ENCODE peak calls at places on chromosomes 3 and 15, in six cellular contexts. N is osteocyte, D is Panc1, S is transverse colon, Z is tibial artery, P is GM13977. V is an unnamed sample.

GRCh38 chr15:93948728-93949127 is 282.6 kb upstream of the MCTP2 start:
- DNase-seq in Z (no peak), P (no peak), D (no peak), S (no peak), N (no peak), V (no peak)

GRCh38 chr3:130929827-130930226 is 35.9 kb downstream of the ATP2C1 start:
- DNase-seq in N (no peak), P (no peak), Z (no peak), D (no peak), S (no peak), V (no peak)

GRCh38 chr15:61724276-61724939 is 335.8 kb downstream of the VPS13C start:
- DNase-seq in D (no peak), Z (no peak), S (no peak), N (no peak), P (no peak), V (no peak)

GRCh38 chr3:43378066-43378935 is 92.0 kb downstream of the SNRK start:
- DNase-seq in D (no peak), N (peak), P (peak), S (peak), Z (no peak), V (peak)

GRCh38 chr3:151964768-151965167 is 91.3 kb downstream of the SUCNR1 start:
- DNase-seq in D (no peak), S (no peak), Z (no peak), P (no peak), N (no peak), V (no peak)

GRCh38 chr3:188270423-188270972 is 116.5 kb downstream of the LPP start:
- DNase-seq in D (no peak), N (no peak), S (no peak), Z (no peak), P (no peak), V (no peak)

GRCh38 chr3:39157359-39157758 is 4.0 kb upstream of the CSRNP1 start:
- DNase-seq in N (no peak), Z (no peak), S (no peak), D (no peak), P (no peak), V (no peak)

GRCh38 chr3:94249491-94250079 is 186.7 kb downstream of the NSUN3 start:
- DNase-seq in Z (no peak), P (peak), D (peak), S (peak), N (peak), V (peak)

GRCh38 chr15:27949089-27949488 is 150.0 kb downstream of the OCA2 start:
- DNase-seq in Z (no peak), N (no peak), S (no peak), P (no peak), D (no peak), V (no peak)

GRCh38 chr15:31306426-31307269 is 20.0 kb upstream of the KLF13 start:
- DNase-seq in S (no peak), P (no peak), D (no peak), N (peak), Z (peak), V (peak)

GRCh38 chr15:90582553-90582952 is 52.8 kb downstream of the CRTC3 start:
- DNase-seq in S (no peak), D (no peak), N (no peak), P (no peak), Z (no peak), V (no peak)

GRCh38 chr3:19384868-19385267 is 236.6 kb downstream of the KCNH8 start:
- DNase-seq in Z (no peak), N (no peak), P (peak), S (no peak), D (no peak), V (no peak)

GRCh38 chr15:66476535-66476934 is 21.0 kb downstream of the SNAPC5 start:
- DNase-seq in Z (no peak), S (no peak), D (no peak), N (no peak), P (no peak), V (no peak)

GRCh38 chr15:36050899-36051298 is 504.9 kb upstream of the DPH6 start:
- DNase-seq in S (no peak), D (no peak), Z (no peak), N (no peak), P (no peak), V (no peak)

GRCh38 chr3:2218826-2219225 is 120.2 kb downstream of the CNTN4 start:
- DNase-seq in S (no peak), P (no peak), D (no peak), N (no peak), Z (no peak), V (no peak)

GRCh38 chr3:129664040-129664646 is 57.7 kb upstream of the PLXND1 start:
- DNase-seq in D (no peak), Z (no peak), S (no peak), P (no peak), N (no peak), V (no peak)

GRCh38 chr3:42662037-42662812 is 8.7 kb downstream of the ZBTB47 start:
- DNase-seq in Z (peak), D (no peak), P (peak), S (no peak), N (no peak), V (no peak)

GRCh38 chr3:10551821-10552630 is 46.6 kb upstream of the ATP2B2 start:
- DNase-seq in N (peak), D (no peak), Z (peak), P (no peak), S (peak), V (no peak)

GRCh38 chr3:151992326-151993041 is 119.0 kb downstream of the SUCNR1 start:
- DNase-seq in Z (no peak), P (no peak), D (no peak), N (no peak), S (no peak), V (no peak)

GRCh38 chr3:138678086-138678485 is 69.5 kb downstream of the FAIM start:
- DNase-seq in D (no peak), P (no peak), Z (no peak), S (no peak), N (no peak), V (no peak)
- TF ChIP-seq CTCF in D (no peak), P (no peak), Z (no peak), S (no peak), N (no peak), V (no peak)

GRCh38 chr3:45208587-45208986 is 17.5 kb downstream of the TMEM158 start:
- DNase-seq in S (no peak), N (no peak), P (no peak), D (no peak), Z (no peak), V (no peak)

GRCh38 chr3:45212095-45212468 is 14.0 kb downstream of the TMEM158 start:
- DNase-seq in P (no peak), D (no peak), S (no peak), Z (no peak), N (no peak), V (no peak)

GRCh38 chr3:45214061-45214680 is 11.9 kb downstream of the TMEM158 start:
- DNase-seq in P (no peak), S (no peak), N (no peak), D (no peak), Z (no peak), V (no peak)

GRCh38 chr3:45210308-45211038 is 15.6 kb downstream of the TMEM158 start:
- DNase-seq in S (peak), D (no peak), N (peak), P (peak), Z (peak), V (peak)

GRCh38 chr3:45211466-45212094 is 14.5 kb downstream of the TMEM158 start:
- DNase-seq in D (no peak), S (no peak), Z (no peak), N (no peak), P (no peak), V (no peak)
- TF ChIP-seq CTCF in D (no peak), S (no peak), Z (no peak), N (no peak), P (no peak), V (no peak)

GRCh38 chr3:73768594-73769308 is 144.0 kb upstream of the PDZRN3 start:
- DNase-seq in P (no peak), N (no peak), Z (no peak), S (no peak), D (no peak), V (no peak)
- TF ChIP-seq CTCF in P (no peak), N (peak), Z (no peak), S (no peak), D (no peak), V (no peak)

DNA sequence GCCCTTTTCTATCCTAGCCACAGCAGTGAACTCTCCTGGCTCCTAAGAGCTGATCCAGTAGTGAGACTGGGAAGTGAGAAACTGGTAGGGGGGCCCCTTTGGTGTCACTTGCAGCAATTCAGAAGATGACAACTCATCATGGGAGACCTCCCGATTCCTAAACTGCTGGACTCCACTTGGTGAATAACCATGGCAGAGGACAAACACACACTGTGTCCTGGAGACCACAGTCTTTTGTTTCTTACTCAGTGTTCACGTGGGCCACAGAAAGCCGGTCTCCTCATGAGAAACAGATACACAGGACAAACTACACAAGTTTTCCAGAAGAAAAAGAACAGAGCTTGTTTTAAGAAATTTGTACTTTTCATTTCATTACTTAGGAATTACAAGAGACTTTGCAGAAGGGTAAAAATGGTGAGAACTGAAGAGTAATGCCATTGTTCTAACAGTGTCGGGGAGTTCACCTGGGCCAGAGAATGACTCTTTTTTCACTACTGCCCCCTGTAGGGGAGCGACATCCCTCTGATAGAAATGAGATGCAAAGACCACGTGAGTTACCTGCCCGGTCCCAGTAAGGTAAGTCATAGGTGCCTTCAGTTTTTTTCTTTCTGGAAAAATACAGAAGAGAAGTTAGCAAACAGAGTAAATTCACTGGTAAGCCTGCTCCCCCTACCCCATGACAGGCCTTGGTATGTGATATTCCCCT is 38.1 kb downstream of the ST3GAL6 start:
- DNase-seq in P (no peak), Z (no peak), S (no peak), D (no peak), N (no peak), V (no peak)
- TF ChIP-seq CTCF in P (no peak), Z (no peak), S (no peak), D (peak), N (peak), V (no peak)

DNA sequence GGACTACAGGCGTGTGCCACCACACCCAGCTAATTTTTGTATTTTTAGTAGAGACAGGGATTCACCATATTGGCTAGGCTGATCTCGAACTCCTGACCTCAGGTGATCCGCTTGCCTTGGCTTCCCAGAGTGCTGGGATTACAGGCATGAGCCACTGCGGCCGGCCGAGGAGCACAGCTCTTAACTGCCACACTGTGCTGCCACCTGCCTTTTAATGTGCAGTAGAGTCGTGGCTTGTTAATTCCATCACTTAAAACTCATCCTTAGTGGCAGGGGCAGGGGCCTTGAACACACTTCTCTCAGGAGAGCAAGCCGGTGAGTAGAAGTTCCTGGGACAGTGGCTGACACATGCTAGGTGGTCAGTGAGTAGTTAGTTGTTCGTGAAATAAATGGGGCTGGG is 12.5 kb downstream of the ABCF3 start:
- DNase-seq in Z (no peak), D (no peak), P (no peak), S (no peak), N (no peak), V (no peak)
- TF ChIP-seq CTCF in Z (no peak), D (no peak), P (no peak), S (no peak), N (no peak), V (no peak)

GRCh38 chr3:8938021-8938420 is 25.3 kb downstream of the RAD18 start:
- DNase-seq in N (no peak), Z (no peak), D (no peak), P (no peak), S (no peak), V (no peak)
- TF ChIP-seq CTCF in N (peak), Z (no peak), D (peak), P (peak), S (no peak), V (peak)

GRCh38 chr3:57821765-57822164 is 65.7 kb downstream of the SLMAP start:
- DNase-seq in N (no peak), P (no peak), D (no peak), S (no peak), Z (no peak), V (no peak)
- TF ChIP-seq CTCF in N (no peak), P (no peak), D (no peak), S (no peak), Z (no peak), V (no peak)